ENCODE peak calls at places on chromosomes 16 and 17, in seven cellular contexts. U is dorsolateral prefrontal cortex, E is breast epithelium, C is endodermal cell, B is fibroblast of the aortic adventitia, X is psoas muscle, N is cardiac muscle cell. H is an unnamed sample.

GRCh38 chr16:54657709-54658102 is 273.0 kb upstream of the IRX5 start:
- DNase-seq in U (no peak), X (no peak), E (no peak), N (no peak), B (no peak), C (no peak), H (no peak)

GRCh38 chr17:50129303-50129945 is 536 bp downstream of the SAMD14 start:
- DNase-seq in C (peak; percentile 86), E (no peak), B (no peak), X (no peak), U (no peak), N (no peak), H (no peak)

GRCh38 chr16:3143598-3144330 is 8.9 kb downstream of the ZNF213 start:
- DNase-seq in N (no peak), E (no peak), U (no peak), B (no peak), C (no peak), X (peak; percentile 77), H (no peak)

GRCh38 chr17:6358131-6358530 is 76.8 kb downstream of the AIPL1 start:
- DNase-seq in B (no peak), X (no peak), C (peak; percentile 34), N (no peak), U (no peak), E (no peak), H (no peak)

GRCh38 chr17:2937331-2938003 is 125.9 kb downstream of the OR1D5 start:
- DNase-seq in C (no peak), X (no peak), U (no peak), N (no peak), B (no peak), E (no peak), H (no peak)

GRCh38 chr16:58859958-58860669 is 126.0 kb upstream of the GOT2 start:
- DNase-seq in C (no peak), B (no peak), N (peak; percentile 57), U (no peak), E (no peak), X (no peak), H (no peak)

GRCh38 chr16:50425044-50425443 is 56.3 kb upstream of the BRD7 start:
- DNase-seq in U (no peak), B (no peak), C (no peak), X (no peak), N (no peak), E (no peak), H (no peak)

GRCh38 chr16:87202346-87202745 is 114.8 kb downstream of the C16orf95 start:
- DNase-seq in C (no peak), B (peak; percentile 75), U (no peak), E (no peak), X (no peak), N (no peak), H (no peak)

GRCh38 chr16:89004209-89004831 is 27.3 kb upstream of the CBFA2T3 start:
- DNase-seq in C (no peak), N (peak; percentile 87), B (peak; percentile 5), E (no peak), U (no peak), X (no peak), H (no peak)

GRCh38 chr17:77907497-77908120 is 50.9 kb upstream of the TNRC6C start:
- DNase-seq in U (no peak), B (no peak), X (no peak), C (peak; percentile 52), N (no peak), E (no peak), H (no peak)

GRCh38 chr16:31108035-31108793 is at the start of gene BCKDK:
- DNase-seq in U (peak; percentile 67), E (no peak), C (peak; percentile 88), B (peak; percentile 62), N (peak; percentile 74), X (peak; percentile 85), H (peak; percentile 76)

GRCh38 chr17:30158896-30159625 is 42.4 kb downstream of the NSRP1 start:
- DNase-seq in N (no peak), X (no peak), B (no peak), E (no peak), C (no peak), U (no peak), H (no peak)

GRCh38 chr16:87457724-87458423 is 35.0 kb downstream of the ZCCHC14 start:
- DNase-seq in C (peak; percentile 60), B (peak; percentile 98), N (no peak), X (no peak), E (no peak), U (no peak), H (no peak)

GRCh38 chr17:5555254-5555653 is 29.1 kb downstream of the NLRP1 start:
- DNase-seq in C (no peak), X (no peak), U (no peak), E (no peak), N (no peak), B (peak; percentile 62), H (no peak)

GRCh38 chr17:39765766-39766165 is 28.0 kb downstream of the GRB7 start:
- DNase-seq in E (no peak), C (no peak), X (no peak), U (no peak), B (no peak), N (no peak), H (no peak)

GRCh38 chr16:83723244-83723643 is 84.5 kb upstream of the HSBP1 start:
- DNase-seq in X (no peak), B (no peak), N (no peak), E (no peak), U (no peak), C (no peak), H (no peak)

GRCh38 chr16:67463059-67463458 is 17.9 kb downstream of the ATP6V0D1 start:
- DNase-seq in N (no peak), U (no peak), E (no peak), B (no peak), X (no peak), C (no peak), H (no peak)

GRCh38 chr17:63919311-63919723 is 678 bp upstream of the GH1 start:
- DNase-seq in C (peak; percentile 94), B (peak; percentile 70), X (peak; percentile 47), N (peak; percentile 61), E (no peak), U (no peak), H (peak; percentile 41)

GRCh38 chr17:63916566-63917185 is 2.0 kb downstream of the GH1 start:
- DNase-seq in X (no peak), C (no peak), E (no peak), N (no peak), U (no peak), B (no peak), H (no peak)

GRCh38 chr17:63917646-63918045 is 993 bp downstream of the GH1 start:
- DNase-seq in E (no peak), B (no peak), C (no peak), U (no peak), N (no peak), X (no peak), H (no peak)

GRCh38 chr17:63914471-63914870 is 3.4 kb upstream of the CSHL1 start:
- DNase-seq in U (no peak), X (no peak), N (no peak), B (no peak), E (no peak), C (no peak), H (no peak)

GRCh38 chr17:63918305-63918704 is 334 bp downstream of the GH1 start:
- DNase-seq in C (peak; percentile 94), N (no peak), X (no peak), U (no peak), B (no peak), E (no peak), H (no peak)
- TF ChIP-seq CTCF in C (peak; percentile 67), N (peak; percentile 9), X (no peak), U (no peak), B (no peak), E (no peak), H (no peak)

DNA sequence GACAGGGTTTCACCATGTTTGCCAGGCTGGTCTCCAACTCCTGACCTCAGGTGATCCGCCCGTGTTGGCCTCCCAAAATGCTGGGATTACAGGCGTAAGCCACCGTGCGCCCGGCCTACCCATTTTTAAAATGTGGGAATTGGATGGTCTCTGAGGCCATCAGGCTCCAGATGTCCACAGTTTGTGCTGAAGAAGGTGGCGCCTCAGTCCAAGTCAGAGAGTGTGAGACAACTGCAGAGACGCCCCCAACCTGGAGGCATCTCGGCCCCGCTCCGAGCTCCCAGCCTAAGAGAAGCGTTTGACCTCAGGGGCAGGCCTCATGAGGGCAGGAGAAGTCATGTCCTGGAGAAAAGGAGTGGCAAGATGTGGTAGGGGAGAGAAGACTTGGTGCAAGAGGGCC is 146.5 kb downstream of the MRM1 start:
- DNase-seq in X (no peak), U (no peak), N (no peak), C (no peak), E (no peak), B (no peak), H (no peak)
- H3K4me3 ChIP-seq in X (no peak overlapping the region), U (no peak overlapping the region), N (no peak overlapping the region), C (no peak overlapping the region), E (no peak overlapping the region), B (no peak overlapping the region), H (no peak overlapping the region)

DNA sequence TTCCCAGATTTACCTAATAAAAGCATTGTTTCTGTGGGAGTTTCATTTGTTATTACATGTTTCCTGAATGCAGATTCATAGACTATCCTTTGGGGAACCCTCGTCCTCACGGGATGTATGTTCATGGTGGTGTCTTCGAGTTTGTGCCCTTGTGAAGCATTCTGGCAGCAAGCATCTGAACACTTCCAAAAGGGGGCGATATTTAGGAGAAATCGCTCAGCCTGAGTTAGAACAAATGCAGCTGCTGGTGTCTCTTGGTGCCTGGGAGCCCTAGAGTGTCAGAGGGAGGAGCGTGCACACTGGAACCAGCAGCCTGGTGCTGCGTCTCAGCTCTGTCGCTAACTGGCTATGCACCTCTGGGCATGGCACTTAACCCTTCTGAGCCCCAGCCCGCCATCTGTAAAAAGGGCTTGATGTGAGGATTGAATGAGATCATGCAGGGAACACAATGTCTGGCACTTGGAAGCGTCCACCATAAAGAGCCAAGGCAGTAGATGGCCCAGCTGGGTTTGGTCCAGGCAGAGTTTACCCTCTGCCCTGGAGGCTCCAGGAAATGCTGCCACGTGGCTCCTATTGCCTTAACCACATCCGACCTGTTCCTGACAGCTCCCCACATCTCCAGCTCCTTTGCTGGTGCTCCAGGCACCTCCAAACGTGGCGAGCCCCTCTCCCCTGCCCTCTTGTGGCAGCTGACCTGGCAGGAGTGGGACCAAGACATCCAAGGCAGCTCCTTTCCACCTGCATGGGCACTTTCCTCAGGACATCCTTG is 25.0 kb upstream of the C16orf78 start:
- DNase-seq in E (no peak), C (peak; percentile 64), X (no peak), B (no peak), U (no peak), N (no peak), H (no peak)
- TF ChIP-seq CTCF in E (no peak), C (peak; percentile 45), X (no peak), B (no peak), U (no peak), N (no peak), H (no peak)

DNA sequence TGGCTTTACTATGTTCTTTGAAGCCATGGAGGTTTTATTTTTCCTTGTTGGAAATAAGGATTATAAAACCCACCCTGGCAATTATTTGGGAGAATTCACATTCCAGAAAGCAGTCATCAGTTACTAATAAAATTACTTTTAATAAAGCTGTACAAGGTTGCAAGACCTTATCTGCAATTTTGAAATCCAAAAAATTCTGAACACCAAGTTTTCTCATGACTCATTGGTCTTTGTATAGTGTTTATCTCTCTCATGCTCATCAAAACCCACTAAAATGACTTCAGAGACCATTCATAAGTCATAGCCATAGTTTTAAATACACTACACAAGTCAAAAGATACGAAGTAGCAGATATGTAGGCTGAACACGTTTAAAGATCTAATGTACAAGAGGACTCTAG is 6.0 kb upstream of the KRT38 start:
- DNase-seq in N (no peak), E (no peak), U (no peak), C (no peak), B (peak; percentile 94), X (no peak), H (no peak)
- H3K4me3 ChIP-seq in N (no peak overlapping the region), E (no peak overlapping the region), U (no peak overlapping the region), C (no peak overlapping the region), B (no peak overlapping the region), X (no peak overlapping the region), H (no peak overlapping the region)

GRCh38 chr16:65126845-65127624 is 5.2 kb upstream of the CDH11 start:
- DNase-seq in X (no peak), U (no peak), N (no peak), E (no peak), C (no peak), B (no peak), H (no peak)
- TF ChIP-seq CTCF in X (peak; percentile 37), U (peak; percentile 39), N (peak; percentile 34), E (no peak), C (peak; percentile 72), B (peak; percentile 43), H (no peak)

H was measured in uterus.